ENCODE peak calls at places on chromosomes 2 and 18, in eight cellular contexts. W is HL-60, A is lower lobe of right lung, B is pancreas, S is IMR-90, Z is right lobe of liver, K is A549, N is fibroblast of mammary gland. J is an unnamed sample.

GRCh38 chr2:9345997-9346396 is 77.3 kb downstream of the ITGB1BP1 start:
- DNase-seq in W (no peak), A (no peak), B (no peak), S (no peak), Z (no peak), K (no peak), N (no peak), J (no peak)

GRCh38 chr18:58527116-58528010 is 101.5 kb downstream of the ALPK2 start:
- DNase-seq in W (no peak), A (no peak), B (no peak), S (peak), Z (no peak), K (peak), N (peak), J (no peak)

GRCh38 chr2:66850406-66850805 is 415.5 kb downstream of the MEIS1 start:
- DNase-seq in W (no peak), A (no peak), B (no peak), S (no peak), Z (no peak), K (no peak), N (no peak), J (no peak)

GRCh38 chr2:157901325-157901724 is 25.2 kb upstream of the ACVR1 start:
- DNase-seq in W (no peak), A (no peak), B (no peak), S (no peak), Z (no peak), K (no peak), N (no peak), J (no peak)

GRCh38 chr2:182915369-182916326 is 49.2 kb upstream of the FRZB start:
- DNase-seq in W (no peak), A (no peak), B (no peak), S (peak), Z (no peak), K (peak), N (peak), J (no peak)

GRCh38 chr2:135074216-135074615 is 22.1 kb downstream of the RAB3GAP1 start:
- DNase-seq in W (no peak), A (no peak), B (no peak), S (no peak), Z (no peak), K (no peak), N (no peak), J (no peak)

GRCh38 chr2:147297820-147298219 is 547.0 kb upstream of the ACVR2A start:
- DNase-seq in W (no peak), A (no peak), B (no peak), S (no peak), Z (no peak), K (no peak), N (no peak), J (no peak)

GRCh38 chr2:188808921-188809320 is 165.3 kb upstream of the COL3A1 start:
- DNase-seq in W (no peak), A (no peak), B (no peak), S (peak), Z (no peak), K (no peak), N (peak), J (no peak)

GRCh38 chr18:1928711-1929110 is 642.6 kb downstream of the METTL4 start:
- DNase-seq in W (no peak), A (no peak), B (no peak), S (no peak), Z (no peak), K (no peak), N (no peak), J (no peak)

GRCh38 chr2:24009680-24010476 is at the start of gene MFSD2B:
- DNase-seq in W (no peak), A (no peak), B (no peak), S (no peak), Z (no peak), K (no peak), N (no peak), J (peak)

GRCh38 chr2:139643139-139643538 is 862.9 kb upstream of the NXPH2 start:
- DNase-seq in W (no peak), A (no peak), B (no peak), S (no peak), Z (no peak), K (no peak), N (no peak), J (no peak)

GRCh38 chr2:241635756-241636155 is 1.2 kb downstream of the THAP4 start:
- DNase-seq in W (peak), A (no peak), B (no peak), S (no peak), Z (no peak), K (no peak), N (peak), J (no peak)

GRCh38 chr18:46761054-46761769 is 4.4 kb upstream of the ST8SIA5 start:
- DNase-seq in W (no peak), A (no peak), B (no peak), S (no peak), Z (no peak), K (no peak), N (no peak), J (no peak)

GRCh38 chr18:49898421-49898820 is 85.1 kb upstream of the ACAA2 start:
- DNase-seq in W (peak), A (no peak), B (no peak), S (peak), Z (no peak), K (peak), N (peak), J (peak)

GRCh38 chr18:36311026-36311570 is 13.6 kb downstream of the FHOD3 start:
- DNase-seq in W (no peak), A (no peak), B (no peak), S (no peak), Z (no peak), K (no peak), N (no peak), J (no peak)

GRCh38 chr2:240914645-240915525 is 8.7 kb downstream of the CROCC2 start:
- DNase-seq in W (no peak), A (peak), B (peak), S (no peak), Z (peak), K (no peak), N (no peak), J (no peak)

GRCh38 chr2:216735086-216735485 is 39.7 kb upstream of the IGFBP5 start:
- DNase-seq in W (no peak), A (no peak), B (no peak), S (peak), Z (no peak), K (no peak), N (peak), J (no peak)

GRCh38 chr2:51085679-51086078 is 53.7 kb upstream of the NRXN1 start:
- DNase-seq in W (no peak), A (no peak), B (no peak), S (no peak), Z (no peak), K (no peak), N (no peak), J (no peak)

GRCh38 chr2:28543316-28544068 is 47.6 kb downstream of the PLB1 start:
- DNase-seq in W (no peak), A (no peak), B (no peak), S (peak), Z (no peak), K (no peak), N (peak), J (no peak)

GRCh38 chr2:239985356-239985755 is 39.8 kb downstream of the NDUFA10 start:
- DNase-seq in W (no peak), A (no peak), B (no peak), S (no peak), Z (no peak), K (peak), N (peak), J (no peak)

GRCh38 chr18:9209230-9209629 is 72.6 kb downstream of the ANKRD12 start:
- DNase-seq in W (peak), A (no peak), B (no peak), S (peak), Z (no peak), K (no peak), N (no peak), J (no peak)

GRCh38 chr2:145623136-145623535 is 1103.2 kb upstream of the ZEB2 start:
- DNase-seq in W (no peak), A (no peak), B (no peak), S (peak), Z (no peak), K (no peak), N (peak), J (no peak)

GRCh38 chr2:1817256-1818127 is 73.2 kb upstream of the PXDN start:
- DNase-seq in W (peak), A (peak), B (peak), S (peak), Z (peak), K (peak), N (peak), J (peak)

GRCh38 chr18:11008544-11008943 is 140.8 kb downstream of the PIEZO2 start:
- DNase-seq in W (no peak), A (no peak), B (no peak), S (no peak), Z (no peak), K (no peak), N (no peak), J (no peak)

GRCh38 chr2:236576978-236577377 is 7.4 kb downstream of the ACKR3 start:
- DNase-seq in W (no peak), A (no peak), B (no peak), S (no peak), Z (no peak), K (no peak), N (no peak), J (no peak)

GRCh38 chr2:154195644-154196221 is 324.0 kb downstream of the GALNT13 start:
- DNase-seq in W (no peak), A (no peak), B (no peak), S (no peak), Z (no peak), K (peak), N (peak), J (no peak)

GRCh38 chr2:65227035-65227470 is 578 bp upstream of the ACTR2 start:
- DNase-seq in W (peak), A (peak), B (peak), S (no peak), Z (no peak), K (peak), N (peak), J (no peak)

GRCh38 chr2:65033178-65033577 is 23.0 kb upstream of the CEP68 start:
- DNase-seq in W (no peak), A (no peak), B (no peak), S (no peak), Z (no peak), K (no peak), N (no peak), J (no peak)

GRCh38 chr18:55419939-55420664 is 167.9 kb downstream of the TCF4 start:
- DNase-seq in W (no peak), A (no peak), B (no peak), S (no peak), Z (no peak), K (no peak), N (no peak), J (no peak)

GRCh38 chr2:25673170-25674002 is at the start of gene DTNB:
- DNase-seq in W (peak), A (peak), B (peak), S (peak), Z (peak), K (peak), N (peak), J (peak)

GRCh38 chr2:149743842-149744468 is 156.4 kb upstream of the MMADHC start:
- DNase-seq in W (no peak), A (no peak), B (no peak), S (peak), Z (no peak), K (peak), N (peak), J (no peak)
- TF ChIP-seq CTCF in W (no peak), A (no peak), B (no peak), S (peak), Z (no peak), K (no peak), N (peak), J (no peak)

GRCh38 chr2:85796046-85796548 is 42.3 kb downstream of the ATOH8 start:
- DNase-seq in W (no peak), A (no peak), B (peak), S (no peak), Z (no peak), K (no peak), N (no peak), J (no peak)

GRCh38 chr2:85797263-85797660 is 43.5 kb downstream of the ATOH8 start:
- DNase-seq in W (no peak), A (no peak), B (peak), S (no peak), Z (no peak), K (no peak), N (no peak), J (no peak)

GRCh38 chr2:85797959-85798358 is 44.2 kb downstream of the ATOH8 start:
- DNase-seq in W (no peak), A (no peak), B (no peak), S (peak), Z (no peak), K (peak), N (peak), J (peak)

GRCh38 chr2:85795331-85796045 is 41.7 kb downstream of the ATOH8 start:
- DNase-seq in W (no peak), A (no peak), B (peak), S (no peak), Z (no peak), K (no peak), N (no peak), J (no peak)

GRCh38 chr2:85796549-85797262 is 42.9 kb downstream of the ATOH8 start:
- DNase-seq in W (no peak), A (no peak), B (peak), S (no peak), Z (no peak), K (no peak), N (no peak), J (no peak)
- TF ChIP-seq CTCF in W (no peak), A (no peak), B (no peak), S (no peak), Z (no peak), K (no peak), N (no peak), J (no peak)

GRCh38 chr2:34353498-34354113 is 754.5 kb upstream of the FAM98A start:
- DNase-seq in W (no peak), A (no peak), B (no peak), S (no peak), Z (no peak), K (no peak), N (no peak), J (no peak)
- TF ChIP-seq CTCF in W (no peak), A (no peak), B (no peak), S (no peak), Z (no peak), K (no peak), N (no peak), J (no peak)

GRCh38 chr2:95275601-95276243 is 1.5 kb downstream of the PROM2 start:
- DNase-seq in W (peak), A (peak), B (peak), S (no peak), Z (peak), K (no peak), N (no peak), J (no peak)

GRCh38 chr2:95272781-95273180 is 1.5 kb upstream of the PROM2 start:
- DNase-seq in W (no peak), A (peak), B (peak), S (no peak), Z (no peak), K (no peak), N (no peak), J (no peak)

GRCh38 chr2:95275151-95275515 is 884 bp downstream of the PROM2 start:
- DNase-seq in W (no peak), A (peak), B (peak), S (no peak), Z (peak), K (no peak), N (no peak), J (no peak)

GRCh38 chr2:95273911-95274290 is 348 bp upstream of the PROM2 start:
- DNase-seq in W (no peak), A (peak), B (no peak), S (no peak), Z (peak), K (no peak), N (no peak), J (no peak)

GRCh38 chr2:95274291-95275150 is at the start of gene PROM2:
- DNase-seq in W (no peak), A (peak), B (peak), S (no peak), Z (peak), K (no peak), N (no peak), J (no peak)
- TF ChIP-seq CTCF in W (no peak), A (no peak), B (no peak), S (no peak), Z (no peak), K (no peak), N (no peak), J (no peak)

GRCh38 chr2:3627500-3628100 is 30.4 kb upstream of the ALLC start:
- DNase-seq in W (no peak), A (no peak), B (peak), S (no peak), Z (no peak), K (no peak), N (no peak), J (no peak)

GRCh38 chr2:3626817-3627499 is 31.0 kb upstream of the ALLC start:
- DNase-seq in W (no peak), A (no peak), B (peak), S (no peak), Z (no peak), K (no peak), N (no peak), J (no peak)

GRCh38 chr2:3628241-3628679 is 29.7 kb upstream of the ALLC start:
- DNase-seq in W (no peak), A (no peak), B (peak), S (no peak), Z (no peak), K (no peak), N (no peak), J (no peak)

GRCh38 chr2:3630631-3631030 is 27.4 kb upstream of the ALLC start:
- DNase-seq in W (no peak), A (no peak), B (no peak), S (no peak), Z (no peak), K (no peak), N (no peak), J (no peak)

GRCh38 chr2:3628800-3629199 is 29.2 kb upstream of the ALLC start:
- DNase-seq in W (peak), A (no peak), B (peak), S (no peak), Z (no peak), K (peak), N (no peak), J (peak)
- TF ChIP-seq CTCF in W (no peak), A (no peak), B (no peak), S (peak), Z (peak), K (no peak), N (no peak), J (no peak)

GRCh38 chr2:231679131-231679530 is 29.2 kb upstream of the PTMA start:
- DNase-seq in W (no peak), A (no peak), B (no peak), S (no peak), Z (no peak), K (no peak), N (no peak), J (no peak)

GRCh38 chr2:231673348-231673770 is 35.0 kb upstream of the PTMA start:
- DNase-seq in W (no peak), A (peak), B (no peak), S (peak), Z (no peak), K (peak), N (no peak), J (peak)

GRCh38 chr2:231674587-231675334 is 33.6 kb upstream of the PTMA start:
- DNase-seq in W (peak), A (peak), B (peak), S (peak), Z (no peak), K (peak), N (peak), J (peak)

GRCh38 chr2:231677632-231678104 is 30.7 kb upstream of the PTMA start:
- DNase-seq in W (peak), A (peak), B (peak), S (peak), Z (peak), K (peak), N (peak), J (peak)

GRCh38 chr2:231676243-231676642 is 32.1 kb upstream of the PTMA start:
- DNase-seq in W (no peak), A (no peak), B (no peak), S (no peak), Z (no peak), K (no peak), N (no peak), J (no peak)
- TF ChIP-seq CTCF in W (no peak), A (no peak), B (no peak), S (no peak), Z (no peak), K (no peak), N (no peak), J (no peak)

GRCh38 chr2:219120082-219120481 is 40.5 kb downstream of the NHEJ1 start:
- DNase-seq in W (no peak), A (no peak), B (no peak), S (no peak), Z (no peak), K (no peak), N (peak), J (no peak)

GRCh38 chr2:219119422-219120043 is 41.1 kb downstream of the NHEJ1 start:
- DNase-seq in W (peak), A (peak), B (peak), S (peak), Z (no peak), K (peak), N (peak), J (peak)

GRCh38 chr2:219112651-219113338 is 47.8 kb downstream of the NHEJ1 start:
- DNase-seq in W (no peak), A (no peak), B (no peak), S (no peak), Z (no peak), K (no peak), N (no peak), J (no peak)

GRCh38 chr2:219118504-219118903 is 42.1 kb downstream of the NHEJ1 start:
- DNase-seq in W (no peak), A (no peak), B (no peak), S (no peak), Z (no peak), K (no peak), N (no peak), J (no peak)

GRCh38 chr2:219116776-219117646 is 43.6 kb downstream of the NHEJ1 start:
- DNase-seq in W (no peak), A (no peak), B (no peak), S (no peak), Z (peak), K (no peak), N (no peak), J (no peak)
- TF ChIP-seq CTCF in W (no peak), A (no peak), B (no peak), S (no peak), Z (peak), K (no peak), N (no peak), J (no peak)

GRCh38 chr2:85341269-85342029 is 12.9 kb downstream of the RETSAT start:
- DNase-seq in W (no peak), A (no peak), B (no peak), S (no peak), Z (no peak), K (no peak), N (no peak), J (no peak)
- TF ChIP-seq CTCF in W (no peak), A (no peak), B (no peak), S (no peak), Z (no peak), K (no peak), N (no peak), J (no peak)

GRCh38 chr2:72576459-72576858 is 249.4 kb downstream of the EXOC6B start:
- DNase-seq in W (no peak), A (no peak), B (no peak), S (no peak), Z (no peak), K (no peak), N (no peak), J (no peak)

GRCh38 chr2:72576861-72577260 is 249.0 kb downstream of the EXOC6B start:
- DNase-seq in W (no peak), A (no peak), B (no peak), S (peak), Z (no peak), K (no peak), N (peak), J (no peak)

GRCh38 chr2:72579595-72580180 is 246.1 kb downstream of the EXOC6B start:
- DNase-seq in W (no peak), A (no peak), B (no peak), S (peak), Z (no peak), K (peak), N (peak), J (no peak)

GRCh38 chr2:72583376-72583775 is 242.5 kb downstream of the EXOC6B start:
- DNase-seq in W (no peak), A (no peak), B (no peak), S (no peak), Z (no peak), K (no peak), N (no peak), J (no peak)

GRCh38 chr2:72581560-72582181 is 244.2 kb downstream of the EXOC6B start:
- DNase-seq in W (no peak), A (no peak), B (no peak), S (no peak), Z (no peak), K (peak), N (no peak), J (peak)
- TF ChIP-seq CTCF in W (no peak), A (no peak), B (no peak), S (no peak), Z (no peak), K (no peak), N (no peak), J (no peak)